ENCODE peak calls at places on chromosome 14, in nine cellular contexts. W, I, T, B, X, V, G, Z and O are unnamed samples.

GRCh38 chr14:61562321-61563161 is 132.8 kb upstream of the HIF1A start:
- DNase-seq in W (no peak), I (no peak), T (no peak), B (peak; percentile 99), X (no peak), V (peak; percentile 99), G (no peak), Z (peak; percentile 100), O (no peak)

GRCh38 chr14:32332415-32333116 is 3.5 kb downstream of the AKAP6 start:
- DNase-seq in W (no peak), I (no peak), T (no peak), B (no peak), X (no peak), V (no peak), G (no peak), Z (no peak), O (no peak)

GRCh38 chr14:75476274-75476995 is 45.8 kb upstream of the BATF start:
- DNase-seq in W (no peak), I (no peak), T (no peak), B (no peak), X (no peak), V (no peak), G (peak; percentile 46), Z (no peak), O (no peak)

GRCh38 chr14:102238131-102238530 is 66.8 kb downstream of the MOK start:
- DNase-seq in W (no peak), I (no peak), T (no peak), B (no peak), X (no peak), V (no peak), G (no peak), Z (no peak), O (no peak)

GRCh38 chr14:69038449-69039286 is 59.6 kb upstream of the ACTN1 start:
- DNase-seq in W (no peak), I (no peak), T (no peak), B (peak; percentile 69), X (no peak), V (peak; percentile 77), G (no peak), Z (peak; percentile 83), O (no peak)

GRCh38 chr14:60266021-60266937 is 17.3 kb downstream of the PPM1A start:
- DNase-seq in W (no peak), I (peak; percentile 44), T (no peak), B (peak; percentile 5), X (no peak), V (no peak), G (no peak), Z (peak; percentile 48), O (no peak)

GRCh38 chr14:68687746-68688145 is 105.1 kb downstream of the ZFP36L1 start:
- DNase-seq in W (no peak), I (no peak), T (no peak), B (peak; percentile 83), X (no peak), V (peak; percentile 58), G (no peak), Z (peak; percentile 93), O (no peak)

GRCh38 chr14:74660167-74660566 is 48.1 kb upstream of the LTBP2 start:
- DNase-seq in W (no peak), I (no peak), T (no peak), B (no peak), X (no peak), V (no peak), G (no peak), Z (no peak), O (no peak)

GRCh38 chr14:50344116-50344775 is 32.1 kb downstream of the DMAC2L start:
- DNase-seq in W (no peak), I (no peak), T (no peak), B (no peak), X (no peak), V (peak; percentile 38), G (no peak), Z (peak; percentile 68), O (no peak)

GRCh38 chr14:51298895-51299294 is 58.8 kb downstream of the TMX1 start:
- DNase-seq in W (no peak), I (no peak), T (no peak), B (no peak), X (no peak), V (peak; percentile 22), G (no peak), Z (peak; percentile 52), O (no peak)

GRCh38 chr14:68626386-68626785 is 166.5 kb downstream of the ZFP36L1 start:
- DNase-seq in W (no peak), I (no peak), T (no peak), B (no peak), X (no peak), V (peak; percentile 16), G (peak; percentile 77), Z (no peak), O (no peak)

GRCh38 chr14:61322799-61323290 is 1.5 kb downstream of the PRKCH start:
- DNase-seq in W (no peak), I (no peak), T (no peak), B (no peak), X (no peak), V (no peak), G (no peak), Z (peak; percentile 58), O (no peak)

GRCh38 chr14:56351861-56352260 is 227.7 kb upstream of the TMEM260 start:
- DNase-seq in W (no peak), I (no peak), T (no peak), B (peak; percentile 64), X (no peak), V (peak; percentile 51), G (no peak), Z (peak; percentile 85), O (no peak)

GRCh38 chr14:103315368-103315911 is 18.6 kb upstream of the EIF5 start:
- DNase-seq in W (peak; percentile 12), I (peak; percentile 38), T (peak; percentile 15), B (peak; percentile 71), X (no peak), V (peak; percentile 57), G (peak; percentile 57), Z (peak; percentile 91), O (no peak)

GRCh38 chr14:69699743-69700309 is 67.1 kb upstream of the SRSF5 start:
- DNase-seq in W (no peak), I (no peak), T (no peak), B (no peak), X (no peak), V (no peak), G (no peak), Z (no peak), O (no peak)

GRCh38 chr14:101363880-101364391 is 197.4 kb upstream of the DIO3 start:
- DNase-seq in W (no peak), I (no peak), T (no peak), B (no peak), X (no peak), V (no peak), G (no peak), Z (no peak), O (no peak)

GRCh38 chr14:78238141-78238540 is 68.0 kb downstream of the NRXN3 start:
- DNase-seq in W (no peak), I (no peak), T (no peak), B (no peak), X (no peak), V (no peak), G (no peak), Z (no peak), O (no peak)

GRCh38 chr14:87066221-87066817 is 926.7 kb downstream of the GALC start:
- DNase-seq in W (no peak), I (no peak), T (no peak), B (no peak), X (no peak), V (peak; percentile 9), G (no peak), Z (no peak), O (no peak)

GRCh38 chr14:94171208-94171607 is 2.9 kb upstream of the PPP4R4 start:
- DNase-seq in W (no peak), I (no peak), T (no peak), B (peak; percentile 22), X (no peak), V (peak; percentile 27), G (peak; percentile 32), Z (peak; percentile 22), O (no peak)
- TF ChIP-seq CTCF in W (no peak), I (no peak), T (no peak), B (no peak), X (no peak), V (no peak), G (no peak), Z (no peak), O (no peak)

GRCh38 chr14:35213869-35214387 is 78.3 kb upstream of the PSMA6 start:
- DNase-seq in W (no peak), I (no peak), T (no peak), B (no peak), X (no peak), V (peak; percentile 49), G (no peak), Z (peak; percentile 65), O (no peak)

GRCh38 chr14:35212471-35213142 is 79.6 kb upstream of the PSMA6 start:
- DNase-seq in W (no peak), I (no peak), T (no peak), B (no peak), X (no peak), V (peak; percentile 61), G (no peak), Z (no peak), O (no peak)

GRCh38 chr14:35218963-35219362 is 73.2 kb upstream of the PSMA6 start:
- DNase-seq in W (no peak), I (no peak), T (no peak), B (no peak), X (no peak), V (no peak), G (no peak), Z (no peak), O (no peak)

GRCh38 chr14:35213143-35213788 is 78.9 kb upstream of the PSMA6 start:
- DNase-seq in W (no peak), I (no peak), T (no peak), B (no peak), X (no peak), V (no peak), G (no peak), Z (no peak), O (no peak)

GRCh38 chr14:35215110-35215872 is 76.9 kb upstream of the PSMA6 start:
- DNase-seq in W (no peak), I (no peak), T (no peak), B (peak; percentile 42), X (no peak), V (peak; percentile 84), G (no peak), Z (peak; percentile 84), O (no peak)
- TF ChIP-seq CTCF in W (peak; percentile 36), I (no peak), T (peak; percentile 38), B (peak; percentile 64), X (peak; percentile 64), V (peak; percentile 58), G (peak; percentile 33), Z (peak; percentile 42), O (no peak)

DNA sequence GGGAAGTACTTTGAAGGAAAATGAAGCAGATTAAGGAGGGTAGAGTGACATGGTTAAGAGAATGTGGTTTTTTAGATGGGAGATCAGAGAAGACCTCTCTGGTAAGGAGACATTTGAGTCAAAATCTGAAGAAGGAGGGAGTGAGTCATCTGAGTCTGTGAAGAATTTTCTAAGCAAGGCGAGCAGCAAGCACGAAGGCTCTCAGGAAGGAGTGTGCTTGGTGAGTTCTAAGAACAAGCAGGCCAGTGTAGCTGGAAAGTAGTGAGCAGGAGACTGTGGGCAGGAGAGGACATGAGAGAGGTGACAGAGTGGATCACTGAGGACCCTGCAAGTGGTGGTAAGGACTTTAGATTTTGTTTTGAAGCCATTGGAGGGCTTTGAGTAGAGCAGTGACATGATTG is 76.3 kb upstream of the FUT8 start:
- DNase-seq in W (no peak), I (no peak), T (no peak), B (peak; percentile 54), X (no peak), V (peak; percentile 69), G (no peak), Z (peak; percentile 71), O (no peak)
- TF ChIP-seq CTCF in W (no peak), I (no peak), T (no peak), B (no peak), X (no peak), V (no peak), G (no peak), Z (no peak), O (no peak)

GRCh38 chr14:55245657-55246268 is 25.5 kb upstream of the FBXO34 start:
- DNase-seq in W (no peak), I (peak; percentile 34), T (no peak), B (no peak), X (no peak), V (peak; percentile 53), G (no peak), Z (peak; percentile 55), O (no peak)
- TF ChIP-seq CTCF in W (peak; percentile 52), I (peak; percentile 36), T (peak; percentile 63), B (peak; percentile 75), X (peak; percentile 67), V (peak; percentile 78), G (peak; percentile 37), Z (peak; percentile 79), O (no peak)